ENCODE peak calls at places on chromosome 21, in eight cellular contexts. Z is stomach, K is uterus, E is testis, R is adrenal gland, D is body of pancreas, T is A673, O is upper lobe of right lung. G is an unnamed sample.

GRCh38 chr21:16563795-16564194 is 834.0 kb downstream of the USP25 start:
- DNase-seq in D (peak; percentile 68), R (peak; percentile 64), O (no peak), K (no peak), T (no peak), Z (no peak), E (no peak), G (no peak)

GRCh38 chr21:37430184-37430821 is 63.7 kb downstream of the DYRK1A start:
- DNase-seq in D (no peak), E (no peak), R (no peak), K (no peak), O (no peak), T (no peak), Z (no peak), G (no peak)

GRCh38 chr21:39373634-39374033 is 24.7 kb upstream of the HMGN1 start:
- DNase-seq in Z (no peak), D (no peak), E (peak; percentile 34), R (peak; percentile 57), K (no peak), T (peak; percentile 49), O (no peak), G (peak; percentile 36)

GRCh38 chr21:29638761-29639327 is 301.0 kb downstream of the GRIK1 start:
- DNase-seq in E (no peak), Z (no peak), D (no peak), K (no peak), R (no peak), O (no peak), T (no peak), G (no peak)

GRCh38 chr21:21952566-21952965 is 954.4 kb downstream of the NCAM2 start:
- DNase-seq in K (no peak), R (no peak), D (no peak), T (no peak), E (no peak), Z (no peak), O (no peak), G (no peak)

GRCh38 chr21:38853421-38853919 is 47.7 kb downstream of the ETS2 start:
- DNase-seq in R (no peak), K (no peak), E (no peak), D (peak; percentile 76), Z (peak; percentile 53), O (no peak), T (no peak), G (peak; percentile 89)

GRCh38 chr21:36397606-36398005 is 12.4 kb downstream of the CHAF1B start:
- DNase-seq in K (no peak), Z (no peak), R (no peak), E (no peak), T (no peak), O (peak; percentile 5), D (no peak), G (no peak)

GRCh38 chr21:30996728-30997127 is 41.5 kb downstream of the KRTAP19-8 start:
- DNase-seq in O (no peak), R (no peak), T (no peak), Z (no peak), D (no peak), K (no peak), E (no peak), G (no peak)

GRCh38 chr21:21158376-21158918 is 160.2 kb downstream of the NCAM2 start:
- DNase-seq in O (no peak), T (no peak), D (no peak), K (no peak), R (no peak), E (no peak), Z (no peak), G (no peak)

GRCh38 chr21:23811802-23812201 is 1795.5 kb downstream of the MRPL39 start:
- DNase-seq in E (no peak), T (no peak), K (no peak), R (no peak), D (no peak), Z (no peak), O (no peak), G (no peak)

GRCh38 chr21:29520146-29520545 is 221.4 kb downstream of the BACH1 start:
- DNase-seq in E (no peak), T (no peak), R (no peak), Z (no peak), D (no peak), K (no peak), O (no peak), G (no peak)

GRCh38 chr21:35829014-35829525 is 231.3 kb downstream of the SETD4 start:
- DNase-seq in K (no peak), R (no peak), D (no peak), E (no peak), O (no peak), T (no peak), Z (no peak), G (no peak)

DNA sequence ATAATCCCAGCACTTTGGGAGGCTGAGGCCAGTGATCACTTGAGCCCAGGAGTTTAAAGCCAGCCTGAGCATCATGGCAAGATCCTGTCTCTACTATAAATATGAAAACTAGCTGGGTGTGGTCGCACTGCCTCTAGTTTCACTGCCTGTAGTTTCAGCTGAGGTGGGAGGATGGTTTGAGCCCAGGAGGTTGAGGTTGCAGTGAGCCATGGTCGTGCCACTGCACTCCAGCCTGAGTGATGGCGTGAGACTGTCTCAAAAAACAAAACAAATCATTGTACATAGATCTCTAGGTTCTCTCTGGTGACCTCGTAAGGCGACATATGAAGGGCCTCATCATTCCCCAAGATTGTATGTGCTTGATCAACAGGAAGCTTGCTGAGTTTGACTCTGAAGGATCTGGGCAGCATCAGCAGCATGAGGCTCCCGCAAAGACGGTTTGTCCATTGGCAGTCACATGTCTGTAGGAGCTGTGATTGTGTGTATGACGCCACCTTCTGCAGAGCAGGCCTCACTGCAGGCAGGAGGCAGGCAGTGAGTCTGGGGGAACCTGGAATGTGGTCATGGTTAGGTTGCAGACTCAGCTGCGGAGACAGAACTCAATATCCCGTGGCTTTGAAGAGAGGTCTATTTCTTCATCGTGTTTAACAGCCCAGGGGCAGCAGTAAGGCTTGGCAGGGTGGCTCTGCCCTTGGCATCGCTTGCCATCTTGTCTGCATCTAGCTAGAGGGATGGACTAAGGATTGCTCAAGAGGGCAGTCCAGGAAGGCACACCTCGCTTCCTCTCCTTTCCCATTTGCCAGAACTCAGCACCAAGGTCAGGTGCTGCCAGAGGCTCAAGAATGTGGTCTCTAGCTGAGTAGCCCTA is 13.9 kb downstream of the ATP5PO start:
- DNase-seq in K (peak; percentile 28), T (peak; percentile 72), R (peak; percentile 56), O (no peak), Z (no peak), D (no peak), E (peak; percentile 51), G (peak; percentile 76)
- TF ChIP-seq CTCF in K (peak; percentile 34), T (peak; percentile 86), R (peak; percentile 62), O (peak; percentile 39), Z (no peak), D (no peak), E (peak; percentile 40), G (peak; percentile 85)

DNA sequence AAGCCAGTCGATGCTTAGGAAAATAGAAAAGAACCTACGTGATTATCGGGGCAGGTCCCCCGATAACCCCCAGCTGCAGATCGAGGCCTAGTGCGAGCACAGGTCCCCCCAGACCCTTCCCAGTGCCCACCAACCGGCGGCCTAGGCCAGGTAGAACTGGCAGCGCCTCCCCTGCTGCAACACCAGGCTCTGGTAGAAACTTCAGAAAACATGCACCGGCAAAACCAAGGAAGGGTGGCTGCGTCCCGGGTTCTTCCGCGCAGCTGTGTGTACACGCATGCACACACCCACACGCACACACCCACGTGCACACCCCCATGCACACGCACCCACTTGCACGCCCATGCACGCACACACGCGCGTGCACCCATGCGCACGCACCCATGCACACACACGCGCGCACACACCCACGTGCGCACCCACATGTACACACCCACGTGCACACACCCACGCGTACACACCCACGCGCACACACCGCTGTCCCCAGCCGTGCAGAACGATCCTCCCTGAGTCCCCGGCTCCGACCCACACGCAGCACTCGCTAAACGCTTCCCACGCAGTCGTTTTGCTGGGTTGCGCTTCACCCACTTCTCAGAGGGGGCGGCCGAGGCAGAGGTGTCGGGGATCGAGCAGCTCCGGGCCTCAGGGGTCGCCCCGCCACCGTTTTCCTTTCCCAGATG is 5.2 kb downstream of the TSPEAR start:
- DNase-seq in O (no peak), T (no peak), K (no peak), E (peak; percentile 9), Z (peak; percentile 9), D (no peak), R (no peak), G (no peak)
- H3K4me1 ChIP-seq in O (peaks cover 8% of the 10 kb centered on the region), T (peaks cover 4% of the 10 kb centered on the region), K (no peaks in the 10 kb centered on the region), E (peaks cover 9% of the 10 kb centered on the region), Z (no peaks in the 10 kb centered on the region), D (peaks cover 7% of the 10 kb centered on the region), R (no peaks in the 10 kb centered on the region), G (no peaks in the 10 kb centered on the region)

GRCh38 chr21:27681841-27682240 is 715.0 kb upstream of the ADAMTS5 start:
- DNase-seq in K (no peak), T (no peak), R (no peak), E (no peak), Z (no peak), D (no peak), O (no peak), G (no peak)
- H3K27me3 ChIP-seq in K (no peaks in the 10 kb centered on the region), T (no peaks in the 10 kb centered on the region), R (no peaks in the 10 kb centered on the region), E (no peaks in the 10 kb centered on the region), Z (no peaks in the 10 kb centered on the region), D (no peaks in the 10 kb centered on the region), O (no peaks in the 10 kb centered on the region), G (no peaks in the 10 kb centered on the region)

GRCh38 chr21:41369915-41370839 is 8.3 kb downstream of the MX2 start:
- DNase-seq in T (no peak), K (peak; percentile 11), Z (peak; percentile 25), D (no peak), E (no peak), O (peak; percentile 66), R (peak; percentile 7), G (no peak)

GRCh38 chr21:41370840-41371697 is 9.2 kb downstream of the MX2 start:
- DNase-seq in Z (no peak), E (no peak), D (no peak), O (no peak), T (no peak), R (no peak), K (peak; percentile 8), G (no peak)

GRCh38 chr21:41368361-41369104 is 6.7 kb downstream of the MX2 start:
- DNase-seq in K (no peak), D (no peak), O (no peak), E (no peak), T (no peak), R (no peak), Z (no peak), G (no peak)

GRCh38 chr21:41367598-41368360 is 6.0 kb downstream of the MX2 start:
- DNase-seq in Z (no peak), O (no peak), K (no peak), T (no peak), E (no peak), R (no peak), D (no peak), G (no peak)

DNA sequence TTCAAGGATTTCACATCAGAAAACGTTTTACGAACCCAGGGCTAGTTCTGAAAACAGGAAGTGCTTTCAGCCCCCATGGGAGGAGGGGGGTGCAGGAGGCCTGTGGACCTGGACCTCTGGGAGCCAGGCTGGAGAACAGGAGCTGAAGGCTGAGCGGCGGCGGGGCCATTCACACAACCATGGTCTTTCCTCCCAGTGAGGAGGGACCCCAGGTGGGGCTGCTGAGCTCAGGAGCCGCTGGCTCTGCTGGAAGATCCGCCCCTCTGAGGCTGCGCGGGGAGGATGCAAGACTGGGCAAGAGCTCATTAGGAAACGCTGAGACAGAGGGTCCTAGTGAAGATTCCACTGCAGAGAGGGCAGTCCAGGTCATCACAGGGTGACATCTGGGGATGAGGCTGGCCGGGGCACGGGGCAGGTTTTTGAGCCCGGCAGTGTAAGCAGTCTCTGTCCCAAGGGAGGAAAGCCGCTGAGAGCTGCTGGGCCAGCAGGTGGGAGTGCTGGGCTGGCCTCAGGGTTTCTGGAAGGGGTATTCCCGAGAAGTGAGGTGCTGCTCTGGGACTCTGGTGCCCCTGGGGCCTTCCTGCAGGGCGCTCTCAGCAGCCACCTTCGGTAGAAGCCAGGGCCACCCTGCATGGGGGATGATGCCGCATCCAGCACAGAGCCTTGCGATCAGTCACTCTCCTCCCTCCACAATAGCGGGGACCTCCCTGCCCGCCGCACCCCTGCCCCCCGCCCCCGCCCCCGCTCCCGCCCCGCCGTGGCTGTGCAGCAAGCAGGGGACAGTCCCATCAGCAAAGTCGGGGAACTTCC is 7.5 kb downstream of the MX2 start:
- DNase-seq in D (no peak), E (peak; percentile 25), T (peak; percentile 5), R (peak; percentile 10), O (peak; percentile 63), K (no peak), Z (no peak), G (no peak)
- TF ChIP-seq CTCF in D (no peak), E (no peak), T (no peak), R (no peak), O (no peak), K (no peak), Z (no peak), G (no peak)

G was measured in BE2C.